ENCODE peak calls at places on chromosomes 16 and 17, in ten cellular contexts. Z is pulmonary artery endothelial cell; Q is stimulated activated naive CD4-positive, alpha-beta T cell; F is stimulated activated CD8-positive, alpha-beta memory T cell treated with anti-CD3 and anti-CD28 coated beads, Interleukin-4, amount 100 ng/mL, for 1 hour; R is G401; D is CD8-positive, alpha-beta memory T cell; S is hepatic stellate cell; C is COR-L47; P is mesenchymal stem cell; X is EL. H is an unnamed sample.

GRCh38 chr17:29283496-29283895 is 10.5 kb downstream of the NUFIP2 start:
- DNase-seq in R (peak; percentile 36), Z (no peak), C (no peak), Q (no peak), D (no peak), P (no peak), F (no peak), X (peak; percentile 19), S (no peak), H (no peak)

GRCh38 chr17:65885484-65885883 is 306.4 kb downstream of the CEP112 start:
- DNase-seq in S (no peak), P (no peak), F (no peak), R (no peak), Q (no peak), Z (no peak), D (no peak), C (no peak), X (peak; percentile 10), H (no peak)

GRCh38 chr17:81990836-81991683 is 13.6 kb downstream of the ASPSCR1 start:
- DNase-seq in Q (no peak), Z (no peak), X (no peak), D (no peak), C (no peak), R (no peak), F (no peak), P (no peak), S (no peak), H (no peak)

GRCh38 chr17:51121620-51122472 is 1.2 kb upstream of the SPAG9 start:
- DNase-seq in D (peak; percentile 19), Q (peak; percentile 47), S (peak; percentile 87), F (peak; percentile 63), Z (peak; percentile 86), P (peak; percentile 99), R (peak; percentile 83), C (peak; percentile 25), X (peak; percentile 96), H (peak; percentile 97)

GRCh38 chr17:48637323-48638260 is 11.4 kb upstream of the HOXB9 start:
- DNase-seq in F (no peak), Z (no peak), X (peak; percentile 82), S (peak; percentile 69), P (peak; percentile 99), D (no peak), Q (no peak), R (no peak), C (no peak), H (peak; percentile 54)

GRCh38 chr17:78917451-78918307 is 7.5 kb downstream of the TIMP2 start:
- DNase-seq in R (no peak), C (no peak), F (no peak), X (no peak), Z (no peak), S (no peak), Q (no peak), D (peak; percentile 15), P (no peak), H (no peak)

GRCh38 chr17:53721101-53721500 is 101.6 kb upstream of the KIF2B start:
- DNase-seq in X (no peak), D (no peak), R (no peak), S (no peak), P (no peak), Q (no peak), Z (no peak), F (no peak), C (no peak), H (no peak)

GRCh38 chr17:28727727-28728363 is 743 bp upstream of the NEK8 start:
- DNase-seq in C (peak; percentile 53), R (peak; percentile 55), X (peak; percentile 72), P (peak; percentile 88), F (peak; percentile 72), D (peak; percentile 82), Z (no peak), S (no peak), Q (peak; percentile 85), H (peak; percentile 42)

GRCh38 chr17:76371656-76372628 is 12.5 kb upstream of the SPHK1 start:
- DNase-seq in F (no peak), X (peak; percentile 96), R (no peak), D (no peak), C (no peak), P (peak; percentile 70), Q (no peak), Z (peak; percentile 94), S (peak; percentile 74), H (peak; percentile 94)

GRCh38 chr17:74892013-74892841 is 1.2 kb downstream of the FADS6 start:
- DNase-seq in P (no peak), D (no peak), R (peak; percentile 84), C (no peak), Z (no peak), Q (no peak), X (no peak), F (no peak), S (no peak), H (no peak)

GRCh38 chr17:12256380-12256995 is 235.8 kb downstream of the MAP2K4 start:
- DNase-seq in C (no peak), F (no peak), S (peak; percentile 53), Z (no peak), D (no peak), X (peak; percentile 54), Q (no peak), R (peak; percentile 66), P (peak; percentile 68), H (peak; percentile 70)

GRCh38 chr17:48553190-48553547 is 8.3 kb upstream of the HOXB2 start:
- DNase-seq in Z (no peak), R (no peak), F (no peak), X (no peak), D (no peak), S (no peak), Q (no peak), C (no peak), P (no peak), H (no peak)

GRCh38 chr16:86906608-86907007 is 328.3 kb downstream of the FOXL1 start:
- DNase-seq in S (no peak), R (no peak), P (peak; percentile 83), F (no peak), C (no peak), Z (no peak), Q (no peak), X (no peak), D (no peak), H (peak; percentile 95)

GRCh38 chr17:71635187-71635586 is 485.6 kb upstream of the SOX9 start:
- DNase-seq in X (no peak), D (no peak), C (no peak), S (no peak), Q (no peak), R (no peak), P (no peak), Z (no peak), F (no peak), H (no peak)

GRCh38 chr17:77696720-77697460 is 261.6 kb upstream of the TNRC6C start:
- DNase-seq in D (no peak), C (no peak), P (no peak), R (peak; percentile 94), Z (no peak), F (no peak), Q (no peak), S (no peak), X (no peak), H (no peak)

GRCh38 chr16:10618710-10619209 is 38.4 kb upstream of the EMP2 start:
- DNase-seq in R (peak; percentile 60), D (no peak), S (no peak), C (no peak), Q (no peak), X (no peak), Z (no peak), F (no peak), P (no peak), H (no peak)

GRCh38 chr16:73143681-73144370 is 95.9 kb upstream of the ZFHX3 start:
- DNase-seq in Z (no peak), R (no peak), D (no peak), Q (no peak), C (no peak), X (peak; percentile 29), S (no peak), F (no peak), P (no peak), H (peak; percentile 52)

GRCh38 chr16:78461496-78461938 is 362.1 kb downstream of the WWOX start:
- DNase-seq in X (no peak), R (no peak), D (no peak), Z (no peak), C (no peak), P (no peak), S (no peak), Q (no peak), F (no peak), H (peak; percentile 60)

GRCh38 chr17:1906622-1907021 is 76.8 kb downstream of the RPA1 start:
- DNase-seq in X (no peak), S (no peak), R (peak; percentile 76), P (no peak), D (no peak), F (no peak), Z (no peak), Q (no peak), C (no peak), H (peak; percentile 5)

GRCh38 chr17:19619705-19620325 is 28.7 kb upstream of the ALDH3A2 start:
- DNase-seq in F (no peak), Q (no peak), D (no peak), S (no peak), R (no peak), Z (no peak), P (no peak), C (no peak), X (no peak), H (no peak)

GRCh38 chr17:62688398-62689140 is 61.1 kb downstream of the MRC2 start:
- DNase-seq in Z (no peak), Q (no peak), R (peak; percentile 46), P (no peak), S (no peak), C (peak; percentile 33), X (no peak), D (no peak), F (no peak), H (no peak)

GRCh38 chr17:15112881-15113617 is 152.1 kb downstream of the PMP22 start:
- DNase-seq in D (no peak), X (peak; percentile 32), Z (no peak), F (no peak), P (no peak), S (no peak), C (no peak), Q (no peak), R (peak; percentile 5), H (no peak)

GRCh38 chr16:83955218-83956130 is 2.4 kb downstream of the OSGIN1 start:
- DNase-seq in Q (no peak), D (no peak), P (peak; percentile 15), X (peak; percentile 21), C (no peak), F (no peak), S (no peak), Z (no peak), R (no peak), H (peak; percentile 32)

GRCh38 chr16:4936181-4936990 is 562 bp downstream of the PPL start:
- DNase-seq in P (no peak), S (no peak), Q (no peak), Z (no peak), C (no peak), R (no peak), F (no peak), X (no peak), D (no peak), H (no peak)

GRCh38 chr16:35185366-35186044 is 1726.1 kb downstream of the TP53TG3F start:
- DNase-seq in F (no peak), Q (no peak), X (no peak), P (no peak), R (no peak), D (no peak), S (no peak), Z (no peak), C (no peak), H (no peak)

GRCh38 chr16:6016530-6017184 is 919.1 kb upstream of the EEF2KMT start:
- DNase-seq in D (no peak), F (no peak), C (no peak), Q (no peak), R (peak; percentile 82), Z (no peak), S (peak; percentile 11), X (no peak), P (no peak), H (no peak)

GRCh38 chr17:44082206-44082605 is 11.7 kb downstream of the G6PC3 start:
- DNase-seq in X (peak; percentile 35), R (no peak), Q (no peak), D (no peak), Z (no peak), S (no peak), C (no peak), F (no peak), P (no peak), H (no peak)

GRCh38 chr17:47352848-47353247 is 29.1 kb downstream of the EFCAB13 start:
- DNase-seq in X (no peak), Q (no peak), S (no peak), C (no peak), F (no peak), R (no peak), Z (no peak), P (no peak), D (no peak), H (no peak)